ENCODE peak calls at places on chromosomes 6 and 20, in five cellular contexts. E is HCT116, A is BJ, T is left lung, M is astrocyte of the spinal cord. C is an unnamed sample.

GRCh38 chr6:97282238-97282725 is 734 bp downstream of the MMS22L start:
- DNase-seq in E (no peak), A (no peak), T (no peak), M (peak), C (no peak)

GRCh38 chr6:54718541-54719023 is 128.0 kb upstream of the FAM83B start:
- DNase-seq in E (no peak), A (no peak), T (no peak), M (no peak), C (peak)

GRCh38 chr6:166029506-166029905 is 138.1 kb downstream of the TBXT start:
- DNase-seq in E (no peak), A (no peak), T (no peak), M (peak), C (no peak)

GRCh38 chr6:154404791-154405400 is 48.3 kb upstream of the IPCEF1 start:
- DNase-seq in E (no peak), A (no peak), T (no peak), M (peak), C (no peak)

GRCh38 chr20:14951707-14952106 is 614.3 kb upstream of the FLRT3 start:
- DNase-seq in E (no peak), A (peak), T (no peak), M (peak), C (no peak)

GRCh38 chr6:13935190-13935880 is 10.6 kb downstream of the RNF182 start:
- DNase-seq in E (no peak), A (no peak), T (no peak), M (no peak), C (no peak)

GRCh38 chr6:138485586-138486248 is 13.6 kb downstream of the NHSL1 start:
- DNase-seq in E (no peak), A (no peak), T (no peak), M (no peak), C (peak)

GRCh38 chr6:111642463-111643158 is 36.9 kb upstream of the TRAF3IP2 start:
- DNase-seq in E (peak), A (no peak), T (peak), M (peak), C (peak)

GRCh38 chr6:9540534-9541126 is 874.2 kb downstream of the TFAP2A start:
- DNase-seq in E (peak), A (no peak), T (no peak), M (peak), C (peak)

GRCh38 chr6:54299542-54300269 is 8.5 kb upstream of the TINAG start:
- DNase-seq in E (no peak), A (peak), T (no peak), M (no peak), C (no peak)

GRCh38 chr20:53706511-53707031 is 112.9 kb upstream of the ZNF217 start:
- DNase-seq in E (no peak), A (peak), T (no peak), M (peak), C (no peak)

GRCh38 chr6:127880452-127880851 is 20.4 kb downstream of the THEMIS start:
- DNase-seq in E (no peak), A (no peak), T (no peak), M (no peak), C (no peak)

GRCh38 chr20:23687986-23688385 is 852 bp downstream of the CST4 start:
- DNase-seq in E (no peak), A (no peak), T (no peak), M (no peak), C (no peak)

GRCh38 chr6:3337521-3338350 is 79.0 kb downstream of the PSMG4 start:
- DNase-seq in E (no peak), A (no peak), T (no peak), M (no peak), C (no peak)

GRCh38 chr6:5659467-5659866 is 347.3 kb downstream of the NRN1 start:
- DNase-seq in E (no peak), A (no peak), T (no peak), M (no peak), C (no peak)

GRCh38 chr6:45984347-45984746 is 31.3 kb downstream of the CLIC5 start:
- DNase-seq in E (no peak), A (no peak), T (no peak), M (no peak), C (no peak)

GRCh38 chr20:5714261-5715041 is 35.8 kb upstream of the SHLD1 start:
- DNase-seq in E (no peak), A (no peak), T (no peak), M (peak), C (peak)

GRCh38 chr20:48094944-48095343 is 309.7 kb upstream of the SULF2 start:
- DNase-seq in E (no peak), A (no peak), T (no peak), M (no peak), C (no peak)

GRCh38 chr20:18585134-18585533 is 2.7 kb upstream of the DTD1 start:
- DNase-seq in E (peak), A (peak), T (no peak), M (peak), C (peak)

GRCh38 chr6:158037771-158038170 is 56.1 kb downstream of the SYNJ2 start:
- DNase-seq in E (no peak), A (no peak), T (no peak), M (no peak), C (no peak)

GRCh38 chr6:159389695-159390094 is 220.5 kb downstream of the FNDC1 start:
- DNase-seq in E (no peak), A (no peak), T (no peak), M (no peak), C (no peak)

GRCh38 chr20:35174458-35175216 is 2.8 kb downstream of the PROCR start:
- DNase-seq in E (no peak), A (no peak), T (no peak), M (no peak), C (no peak)

GRCh38 chr6:11412616-11413015 is 124.9 kb upstream of the TMEM170B start:
- DNase-seq in E (no peak), A (no peak), T (no peak), M (no peak), C (peak)

GRCh38 chr20:4470375-4470774 is 251.3 kb upstream of the PRND start:
- DNase-seq in E (no peak), A (peak), T (no peak), M (peak), C (no peak)

GRCh38 chr6:7691675-7692452 is 34.0 kb upstream of the BMP6 start:
- DNase-seq in E (peak), A (no peak), T (no peak), M (peak), C (no peak)

GRCh38 chr6:107641500-107641931 is 151.6 kb downstream of the SOBP start:
- DNase-seq in E (no peak), A (no peak), T (peak), M (no peak), C (no peak)

GRCh38 chr6:90610291-90610670 is 23.4 kb upstream of the MAP3K7 start:
- DNase-seq in E (no peak), A (no peak), T (no peak), M (peak), C (no peak)

GRCh38 chr6:152605901-152606390 is 31.2 kb downstream of the SYNE1 start:
- DNase-seq in E (no peak), A (no peak), T (no peak), M (peak), C (no peak)

GRCh38 chr20:44279228-44279627 is 31.8 kb downstream of the FITM2 start:
- DNase-seq in E (no peak), A (no peak), T (no peak), M (peak), C (no peak)

GRCh38 chr6:75262716-75263463 is 19.3 kb upstream of the COX7A2 start:
- DNase-seq in E (no peak), A (no peak), T (no peak), M (no peak), C (no peak)

GRCh38 chr6:81075974-81076373 is 676.5 kb downstream of the TENT5A start:
- DNase-seq in E (peak), A (no peak), T (no peak), M (peak), C (peak)

GRCh38 chr6:170046786-170047626 is 243.9 kb downstream of the DLL1 start:
- DNase-seq in E (no peak), A (no peak), T (peak), M (no peak), C (no peak)

GRCh38 chr6:132919476-132919875 is 105.1 kb downstream of the RPS12 start:
- DNase-seq in E (no peak), A (peak), T (peak), M (peak), C (no peak)

GRCh38 chr6:712805-713204 is 19.9 kb upstream of the EXOC2 start:
- DNase-seq in E (no peak), A (no peak), T (no peak), M (no peak), C (no peak)

GRCh38 chr6:714100-714499 is 21.2 kb upstream of the EXOC2 start:
- DNase-seq in E (no peak), A (no peak), T (no peak), M (no peak), C (no peak)

GRCh38 chr6:710601-711571 is 17.9 kb upstream of the EXOC2 start:
- DNase-seq in E (no peak), A (no peak), T (peak), M (peak), C (peak)

GRCh38 chr6:713351-713750 is 20.4 kb upstream of the EXOC2 start:
- DNase-seq in E (no peak), A (no peak), T (no peak), M (no peak), C (no peak)

DNA sequence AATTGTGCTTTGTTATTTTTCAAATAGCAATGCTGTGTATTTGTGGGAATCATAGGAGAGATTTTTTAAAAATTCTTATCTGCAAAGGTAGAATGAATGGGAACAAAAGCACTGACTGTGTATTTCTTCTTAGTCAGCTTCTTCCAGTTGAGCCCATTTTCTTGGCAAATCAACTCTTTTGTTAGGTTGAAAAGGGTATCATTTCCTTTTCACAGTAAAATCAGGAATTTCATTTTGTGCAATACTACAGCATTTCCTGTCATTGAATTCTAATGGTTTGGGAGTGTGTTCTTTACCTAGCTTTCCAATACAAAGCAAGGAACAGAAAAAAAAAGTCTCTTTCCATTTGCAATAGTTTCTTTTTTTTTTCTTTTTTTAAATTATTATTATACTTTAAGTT is 19.0 kb upstream of the EXOC2 start:
- DNase-seq in E (no peak), A (no peak), T (no peak), M (no peak), C (no peak)
- H3K4me3 ChIP-seq in E (no peak), A (no peak), T (no peak), M (no peak), C (no peak)

DNA sequence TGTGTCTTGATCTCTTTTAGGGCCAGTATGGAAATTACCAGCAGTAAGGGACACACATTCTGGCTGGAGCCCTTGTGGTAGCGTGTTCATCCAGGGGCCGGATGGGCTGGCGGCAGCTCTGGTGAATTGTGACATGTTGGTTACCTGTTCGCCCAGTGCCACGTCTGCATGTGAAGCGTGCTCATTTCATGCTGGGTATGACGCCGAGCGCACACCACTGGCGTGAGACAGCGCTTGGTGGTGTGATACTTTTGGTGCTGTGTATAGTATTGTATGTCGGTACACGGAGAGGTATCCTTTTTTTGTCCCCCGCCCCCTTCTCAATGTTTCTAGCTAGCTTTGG is 3.7 kb upstream of the MTG2 start:
- DNase-seq in E (no peak), A (no peak), T (no peak), M (no peak), C (no peak)
- H3K4me3 ChIP-seq in E (no peak), A (no peak), T (no peak), M (no peak), C (no peak)

GRCh38 chr6:15269619-15270018 is 23.8 kb downstream of the JARID2 start:
- DNase-seq in E (no peak), A (no peak), T (no peak), M (no peak), C (no peak)

GRCh38 chr6:15270402-15270801 is 24.5 kb downstream of the JARID2 start:
- DNase-seq in E (no peak), A (no peak), T (no peak), M (no peak), C (no peak)

GRCh38 chr6:15266423-15266996 is 20.6 kb downstream of the JARID2 start:
- DNase-seq in E (no peak), A (no peak), T (no peak), M (no peak), C (no peak)

GRCh38 chr6:15267221-15267620 is 21.4 kb downstream of the JARID2 start:
- DNase-seq in E (no peak), A (no peak), T (no peak), M (no peak), C (no peak)

GRCh38 chr6:15268130-15268908 is 22.4 kb downstream of the JARID2 start:
- DNase-seq in E (no peak), A (no peak), T (no peak), M (no peak), C (no peak)
- H3K4me3 ChIP-seq in E (no peak), A (no peak), T (no peak), M (no peak), C (no peak)

GRCh38 chr6:43919774-43920173 is 149.8 kb downstream of the VEGFA start:
- DNase-seq in E (no peak), A (no peak), T (no peak), M (no peak), C (no peak)
- H3K4me3 ChIP-seq in E (no peak), A (no peak), T (no peak), M (no peak), C (no peak)

GRCh38 chr6:27237089-27237723 is 10.3 kb upstream of the PRSS16 start:
- DNase-seq in E (peak), A (no peak), T (no peak), M (peak), C (peak)
- H3K4me3 ChIP-seq in E (no peak), A (no peak), T (no peak), M (peak), C (no peak)

DNA sequence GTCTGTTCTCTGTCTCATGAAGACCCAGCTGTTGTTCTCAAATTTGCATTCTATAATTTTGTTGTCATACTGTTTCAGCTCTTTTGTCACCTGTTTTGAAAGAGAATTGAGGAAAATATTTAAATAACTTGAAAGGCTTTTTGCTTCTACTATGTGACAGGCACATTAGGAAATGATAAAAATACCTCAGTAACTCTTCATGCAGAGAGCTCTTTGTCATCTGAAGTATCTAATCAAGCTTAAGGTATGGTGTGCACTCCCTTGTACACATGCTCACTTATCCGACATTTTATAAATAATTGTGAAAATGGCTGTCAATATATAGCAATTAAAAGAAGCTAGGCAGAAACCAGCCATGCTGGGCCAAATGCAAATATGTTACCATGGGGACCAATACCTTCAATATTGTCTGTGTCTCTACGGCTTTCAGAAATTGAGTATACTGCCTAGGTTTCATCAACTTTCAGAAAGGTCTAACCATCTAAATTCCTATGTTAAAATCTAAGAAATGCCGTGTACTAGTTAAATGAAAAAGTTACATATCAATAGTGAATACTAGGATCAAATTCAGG is 349.0 kb downstream of the RNGTT start:
- DNase-seq in E (no peak), A (no peak), T (no peak), M (no peak), C (no peak)
- H3K4me3 ChIP-seq in E (no peak), A (no peak), T (no peak), M (no peak), C (no peak)

GRCh38 chr6:79422666-79423065 is 114.6 kb downstream of the LCA5 start:
- DNase-seq in E (no peak), A (no peak), T (no peak), M (no peak), C (no peak)

GRCh38 chr6:79423216-79423615 is 114.0 kb downstream of the LCA5 start:
- DNase-seq in E (no peak), A (no peak), T (no peak), M (no peak), C (no peak)

GRCh38 chr6:79426625-79427278 is 110.5 kb downstream of the LCA5 start:
- DNase-seq in E (no peak), A (no peak), T (no peak), M (no peak), C (no peak)

GRCh38 chr6:79427721-79428120 is 109.5 kb downstream of the LCA5 start:
- DNase-seq in E (no peak), A (no peak), T (no peak), M (no peak), C (no peak)

DNA sequence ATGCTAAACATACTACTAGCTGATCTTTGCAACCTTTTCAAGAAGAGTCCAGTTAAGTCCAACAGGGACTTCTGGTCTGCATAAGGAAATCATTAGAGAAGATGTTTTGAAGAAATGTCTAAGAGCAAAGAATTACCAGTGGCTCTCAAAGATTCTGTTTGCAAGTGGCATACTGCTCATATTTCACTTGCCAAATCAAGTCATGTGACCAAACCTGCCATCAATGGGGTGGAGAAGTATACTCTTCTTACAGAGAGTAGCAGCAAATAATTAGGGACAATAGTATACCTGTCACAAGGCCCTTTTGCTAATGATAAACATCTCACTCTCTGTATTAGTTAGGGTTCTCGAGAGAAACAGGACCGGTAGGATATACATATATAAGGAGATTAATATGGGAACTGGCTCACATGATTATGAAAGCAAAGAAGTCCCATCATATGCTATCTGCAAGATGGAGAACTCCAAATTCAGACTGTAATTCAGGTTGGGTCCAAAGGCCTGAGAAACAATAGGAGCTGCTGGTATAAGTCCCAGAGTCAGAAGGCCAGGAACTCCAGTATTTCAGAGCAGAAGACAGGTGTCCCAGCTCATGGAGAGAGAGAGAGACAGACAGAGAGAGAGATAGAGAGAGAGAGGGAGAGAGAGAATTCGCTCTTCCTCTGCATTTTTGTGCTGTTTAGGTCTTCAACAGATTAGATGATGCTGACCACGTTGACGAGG is 111.5 kb downstream of the LCA5 start:
- DNase-seq in E (no peak), A (no peak), T (no peak), M (no peak), C (no peak)
- H3K4me3 ChIP-seq in E (no peak), A (no peak), T (no peak), M (no peak), C (no peak)

GRCh38 chr6:116665464-116665863 is 3.1 kb downstream of the ZUP1 start:
- DNase-seq in E (no peak), A (no peak), T (no peak), M (no peak), C (no peak)
- H3K4me3 ChIP-seq in E (no peak), A (no peak), T (no peak), M (no peak), C (peak)

GRCh38 chr6:71405416-71405815 is 116.8 kb downstream of the OGFRL1 start:
- DNase-seq in E (no peak), A (no peak), T (no peak), M (no peak), C (no peak)
- H3K4me3 ChIP-seq in E (no peak), A (no peak), T (no peak), M (no peak), C (no peak)

GRCh38 chr6:89475634-89476033 is 42.7 kb downstream of the ANKRD6 start:
- DNase-seq in E (no peak), A (no peak), T (no peak), M (peak), C (no peak)
- H3K4me3 ChIP-seq in E (no peak), A (no peak), T (no peak), M (no peak), C (no peak)

C was measured in HAP-1.